ENCODE peak calls at places on chromosomes 13 and 19, in ten cellular contexts. One of them, this sample, is unnamed.

GRCh38 chr13:35898041-35898440 is 233.1 kb downstream of the DCLK1 start:
- DNase-seq in heart right ventricle: no peak
- DNase-seq in fibroblast of lung: no peak
- DNase-seq in fibroblast of villous mesenchyme: no peak
- DNase-seq in mucosa of descending colon: no peak
- DNase-seq in MM.1S: no peak
- DNase-seq in epithelial cell of esophagus: no peak
- DNase-seq in AG04449: no peak
- DNase-seq in AG10803: no peak
- DNase-seq in psoas muscle: no peak
- DNase-seq in this sample: no peak

GRCh38 chr19:35592226-35592625 is 6.3 kb downstream of the PMIS2 start:
- DNase-seq in heart right ventricle: no peak
- DNase-seq in fibroblast of lung: peak
- DNase-seq in fibroblast of villous mesenchyme: peak
- DNase-seq in mucosa of descending colon: no peak
- DNase-seq in MM.1S: no peak
- DNase-seq in epithelial cell of esophagus: peak
- DNase-seq in AG04449: no peak
- DNase-seq in AG10803: peak
- DNase-seq in psoas muscle: no peak
- DNase-seq in this sample: peak

GRCh38 chr13:49731766-49732165 is 40.5 kb upstream of the EBPL start:
- DNase-seq in heart right ventricle: no peak
- DNase-seq in fibroblast of lung: peak
- DNase-seq in fibroblast of villous mesenchyme: peak
- DNase-seq in mucosa of descending colon: no peak
- DNase-seq in MM.1S: no peak
- DNase-seq in epithelial cell of esophagus: peak
- DNase-seq in AG04449: peak
- DNase-seq in AG10803: peak
- DNase-seq in psoas muscle: no peak
- DNase-seq in this sample: peak

GRCh38 chr19:4375620-4376228 is 24.6 kb downstream of the SH3GL1 start:
- DNase-seq in heart right ventricle: no peak
- DNase-seq in fibroblast of lung: peak
- DNase-seq in fibroblast of villous mesenchyme: peak
- DNase-seq in mucosa of descending colon: no peak
- DNase-seq in MM.1S: no peak
- DNase-seq in epithelial cell of esophagus: no peak
- DNase-seq in AG04449: no peak
- DNase-seq in AG10803: peak
- DNase-seq in psoas muscle: no peak
- DNase-seq in this sample: peak

GRCh38 chr13:33403807-33404362 is 118.3 kb upstream of the STARD13 start:
- DNase-seq in heart right ventricle: no peak
- DNase-seq in fibroblast of lung: no peak
- DNase-seq in fibroblast of villous mesenchyme: peak
- DNase-seq in mucosa of descending colon: no peak
- DNase-seq in MM.1S: no peak
- DNase-seq in epithelial cell of esophagus: no peak
- DNase-seq in AG04449: no peak
- DNase-seq in AG10803: no peak
- DNase-seq in psoas muscle: no peak
- DNase-seq in this sample: no peak

GRCh38 chr13:95624020-95624419 is 20.5 kb downstream of the DZIP1 start:
- DNase-seq in heart right ventricle: no peak
- DNase-seq in fibroblast of lung: peak
- DNase-seq in fibroblast of villous mesenchyme: peak
- DNase-seq in mucosa of descending colon: no peak
- DNase-seq in MM.1S: peak
- DNase-seq in epithelial cell of esophagus: peak
- DNase-seq in AG04449: no peak
- DNase-seq in AG10803: peak
- DNase-seq in psoas muscle: no peak
- DNase-seq in this sample: peak

GRCh38 chr19:35853038-35853756 is 893 bp upstream of the NPHS1 start:
- DNase-seq in heart right ventricle: no peak
- DNase-seq in fibroblast of lung: no peak
- DNase-seq in fibroblast of villous mesenchyme: no peak
- DNase-seq in mucosa of descending colon: no peak
- DNase-seq in MM.1S: no peak
- DNase-seq in epithelial cell of esophagus: no peak
- DNase-seq in AG04449: no peak
- DNase-seq in AG10803: no peak
- DNase-seq in psoas muscle: no peak
- DNase-seq in this sample: no peak

GRCh38 chr13:91381371-91381770 is 17.1 kb upstream of the GPC5 start:
- DNase-seq in heart right ventricle: no peak
- DNase-seq in fibroblast of lung: peak
- DNase-seq in fibroblast of villous mesenchyme: peak
- DNase-seq in mucosa of descending colon: no peak
- DNase-seq in MM.1S: peak
- DNase-seq in epithelial cell of esophagus: peak
- DNase-seq in AG04449: no peak
- DNase-seq in AG10803: peak
- DNase-seq in psoas muscle: no peak
- DNase-seq in this sample: peak

GRCh38 chr19:53646144-53646543 is 14.3 kb downstream of the DPRX start:
- DNase-seq in heart right ventricle: no peak
- DNase-seq in fibroblast of lung: no peak
- DNase-seq in fibroblast of villous mesenchyme: peak
- DNase-seq in mucosa of descending colon: no peak
- DNase-seq in MM.1S: no peak
- DNase-seq in epithelial cell of esophagus: no peak
- DNase-seq in AG04449: no peak
- DNase-seq in AG10803: no peak
- DNase-seq in psoas muscle: no peak
- DNase-seq in this sample: no peak

GRCh38 chr13:98293103-98293502 is 116.0 kb upstream of the RNF113B start:
- DNase-seq in heart right ventricle: no peak
- DNase-seq in fibroblast of lung: no peak
- DNase-seq in fibroblast of villous mesenchyme: no peak
- DNase-seq in mucosa of descending colon: no peak
- DNase-seq in MM.1S: no peak
- DNase-seq in epithelial cell of esophagus: no peak
- DNase-seq in AG04449: no peak
- DNase-seq in AG10803: no peak
- DNase-seq in psoas muscle: no peak
- DNase-seq in this sample: no peak

DNA sequence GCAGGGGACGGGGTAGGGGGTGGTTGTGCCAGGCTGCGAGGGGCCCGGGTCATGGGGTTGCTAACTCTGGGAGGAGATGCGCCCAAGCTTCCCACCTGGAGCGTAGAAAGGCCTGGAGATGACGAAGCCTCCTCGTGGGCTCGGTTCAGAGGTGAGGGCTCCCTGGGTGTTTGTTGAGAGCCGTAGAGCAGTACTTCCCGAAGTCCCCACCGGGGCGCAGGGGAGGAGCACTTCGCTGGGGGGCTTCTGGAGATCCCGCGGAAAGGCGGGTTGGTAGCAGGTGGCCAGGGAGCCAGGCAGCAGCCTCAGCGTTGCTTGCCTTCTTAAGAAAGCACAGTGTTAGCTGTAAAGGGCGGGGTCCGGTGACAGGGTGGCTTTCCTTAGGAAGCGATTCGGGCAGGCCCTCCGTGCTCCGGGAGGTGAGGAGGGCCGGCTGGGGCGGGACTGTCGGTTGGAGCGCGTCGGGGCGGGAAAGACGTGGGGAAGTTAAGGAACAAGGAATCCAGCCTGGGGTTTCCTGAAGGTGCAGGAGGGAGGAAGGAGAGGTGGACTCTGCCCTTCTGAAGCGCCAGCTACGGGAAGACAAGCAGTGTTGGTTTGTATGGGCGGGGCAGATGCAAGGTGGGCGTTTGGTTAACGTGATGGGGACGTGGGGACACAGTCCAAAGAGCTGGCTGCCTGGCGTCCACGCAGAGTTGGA is 3.3 kb downstream of the VSTM2B start:
- DNase-seq in heart right ventricle: no peak
- DNase-seq in fibroblast of lung: no peak
- DNase-seq in fibroblast of villous mesenchyme: no peak
- DNase-seq in mucosa of descending colon: no peak
- DNase-seq in MM.1S: no peak
- DNase-seq in epithelial cell of esophagus: no peak
- DNase-seq in AG04449: no peak
- DNase-seq in AG10803: no peak
- DNase-seq in psoas muscle: peak
- DNase-seq in this sample: no peak
- H3K4me3 ChIP-seq in heart right ventricle: no peak
- H3K4me3 ChIP-seq in fibroblast of lung: no peak
- H3K4me3 ChIP-seq in fibroblast of villous mesenchyme: no peak
- H3K4me3 ChIP-seq in mucosa of descending colon: no peak
- H3K4me3 ChIP-seq in MM.1S: no peak
- H3K4me3 ChIP-seq in epithelial cell of esophagus: no peak
- H3K4me3 ChIP-seq in AG04449: no peak
- H3K4me3 ChIP-seq in AG10803: no peak
- H3K4me3 ChIP-seq in psoas muscle: peak
- H3K4me3 ChIP-seq in this sample: no peak

GRCh38 chr19:31553112-31553843 is 204.0 kb upstream of the TSHZ3 start:
- DNase-seq in heart right ventricle: no peak
- DNase-seq in fibroblast of lung: no peak
- DNase-seq in fibroblast of villous mesenchyme: no peak
- DNase-seq in mucosa of descending colon: no peak
- DNase-seq in MM.1S: no peak
- DNase-seq in epithelial cell of esophagus: peak
- DNase-seq in AG04449: no peak
- DNase-seq in AG10803: no peak
- DNase-seq in psoas muscle: no peak
- DNase-seq in this sample: no peak

GRCh38 chr19:31545766-31546165 is 196.5 kb upstream of the TSHZ3 start:
- DNase-seq in heart right ventricle: no peak
- DNase-seq in fibroblast of lung: no peak
- DNase-seq in fibroblast of villous mesenchyme: no peak
- DNase-seq in mucosa of descending colon: no peak
- DNase-seq in MM.1S: no peak
- DNase-seq in epithelial cell of esophagus: no peak
- DNase-seq in AG04449: no peak
- DNase-seq in AG10803: no peak
- DNase-seq in psoas muscle: no peak
- DNase-seq in this sample: no peak

GRCh38 chr19:31553844-31554215 is 204.6 kb upstream of the TSHZ3 start:
- DNase-seq in heart right ventricle: no peak
- DNase-seq in fibroblast of lung: no peak
- DNase-seq in fibroblast of villous mesenchyme: peak
- DNase-seq in mucosa of descending colon: peak
- DNase-seq in MM.1S: no peak
- DNase-seq in epithelial cell of esophagus: no peak
- DNase-seq in AG04449: no peak
- DNase-seq in AG10803: no peak
- DNase-seq in psoas muscle: no peak
- DNase-seq in this sample: no peak

GRCh38 chr19:31546561-31546960 is 197.3 kb upstream of the TSHZ3 start:
- DNase-seq in heart right ventricle: no peak
- DNase-seq in fibroblast of lung: no peak
- DNase-seq in fibroblast of villous mesenchyme: no peak
- DNase-seq in mucosa of descending colon: no peak
- DNase-seq in MM.1S: no peak
- DNase-seq in epithelial cell of esophagus: no peak
- DNase-seq in AG04449: no peak
- DNase-seq in AG10803: no peak
- DNase-seq in psoas muscle: no peak
- DNase-seq in this sample: no peak

GRCh38 chr19:31548941-31549340 is 199.7 kb upstream of the TSHZ3 start:
- DNase-seq in heart right ventricle: peak
- DNase-seq in fibroblast of lung: peak
- DNase-seq in fibroblast of villous mesenchyme: peak
- DNase-seq in mucosa of descending colon: peak
- DNase-seq in MM.1S: no peak
- DNase-seq in epithelial cell of esophagus: peak
- DNase-seq in AG04449: no peak
- DNase-seq in AG10803: peak
- DNase-seq in psoas muscle: no peak
- DNase-seq in this sample: peak
- TF ChIP-seq CTCF in heart right ventricle: peak
- TF ChIP-seq CTCF in fibroblast of lung: peak
- TF ChIP-seq CTCF in fibroblast of villous mesenchyme: peak
- TF ChIP-seq CTCF in mucosa of descending colon: no peak
- TF ChIP-seq CTCF in MM.1S: no peak
- TF ChIP-seq CTCF in epithelial cell of esophagus: no peak
- TF ChIP-seq CTCF in AG04449: peak
- TF ChIP-seq CTCF in AG10803: peak
- TF ChIP-seq CTCF in psoas muscle: peak
- TF ChIP-seq CTCF in this sample: peak

GRCh38 chr19:6820237-6820636 is 47.7 kb downstream of the VAV1 start:
- DNase-seq in heart right ventricle: no peak
- DNase-seq in fibroblast of lung: no peak
- DNase-seq in fibroblast of villous mesenchyme: no peak
- DNase-seq in mucosa of descending colon: no peak
- DNase-seq in MM.1S: no peak
- DNase-seq in epithelial cell of esophagus: no peak
- DNase-seq in AG04449: no peak
- DNase-seq in AG10803: no peak
- DNase-seq in psoas muscle: no peak
- DNase-seq in this sample: no peak
- H3K4me3 ChIP-seq in heart right ventricle: no peak
- H3K4me3 ChIP-seq in fibroblast of lung: no peak
- H3K4me3 ChIP-seq in fibroblast of villous mesenchyme: no peak
- H3K4me3 ChIP-seq in mucosa of descending colon: no peak
- H3K4me3 ChIP-seq in MM.1S: no peak
- H3K4me3 ChIP-seq in epithelial cell of esophagus: no peak
- H3K4me3 ChIP-seq in AG04449: no peak
- H3K4me3 ChIP-seq in AG10803: no peak
- H3K4me3 ChIP-seq in psoas muscle: no peak
- H3K4me3 ChIP-seq in this sample: no peak

GRCh38 chr19:47608908-47609879 is at the start of gene BICRA:
- DNase-seq in heart right ventricle: peak
- DNase-seq in fibroblast of lung: peak
- DNase-seq in fibroblast of villous mesenchyme: peak
- DNase-seq in mucosa of descending colon: peak
- DNase-seq in MM.1S: peak
- DNase-seq in epithelial cell of esophagus: peak
- DNase-seq in AG04449: no peak
- DNase-seq in AG10803: peak
- DNase-seq in psoas muscle: peak
- DNase-seq in this sample: peak

GRCh38 chr19:47609885-47610545 is 1.1 kb downstream of the BICRA start:
- DNase-seq in heart right ventricle: peak
- DNase-seq in fibroblast of lung: peak
- DNase-seq in fibroblast of villous mesenchyme: peak
- DNase-seq in mucosa of descending colon: peak
- DNase-seq in MM.1S: peak
- DNase-seq in epithelial cell of esophagus: peak
- DNase-seq in AG04449: no peak
- DNase-seq in AG10803: peak
- DNase-seq in psoas muscle: peak
- DNase-seq in this sample: peak

GRCh38 chr19:47607564-47608073 is 1.3 kb upstream of the BICRA start:
- DNase-seq in heart right ventricle: no peak
- DNase-seq in fibroblast of lung: no peak
- DNase-seq in fibroblast of villous mesenchyme: no peak
- DNase-seq in mucosa of descending colon: no peak
- DNase-seq in MM.1S: no peak
- DNase-seq in epithelial cell of esophagus: no peak
- DNase-seq in AG04449: no peak
- DNase-seq in AG10803: no peak
- DNase-seq in psoas muscle: no peak
- DNase-seq in this sample: no peak

GRCh38 chr19:47610546-47610894 is 1.6 kb downstream of the BICRA start:
- DNase-seq in heart right ventricle: no peak
- DNase-seq in fibroblast of lung: no peak
- DNase-seq in fibroblast of villous mesenchyme: no peak
- DNase-seq in mucosa of descending colon: no peak
- DNase-seq in MM.1S: no peak
- DNase-seq in epithelial cell of esophagus: no peak
- DNase-seq in AG04449: no peak
- DNase-seq in AG10803: no peak
- DNase-seq in psoas muscle: no peak
- DNase-seq in this sample: no peak

GRCh38 chr19:47608074-47608907 is 643 bp upstream of the BICRA start:
- DNase-seq in heart right ventricle: peak
- DNase-seq in fibroblast of lung: peak
- DNase-seq in fibroblast of villous mesenchyme: peak
- DNase-seq in mucosa of descending colon: peak
- DNase-seq in MM.1S: peak
- DNase-seq in epithelial cell of esophagus: peak
- DNase-seq in AG04449: no peak
- DNase-seq in AG10803: peak
- DNase-seq in psoas muscle: peak
- DNase-seq in this sample: peak
- TF ChIP-seq CTCF in heart right ventricle: peak
- TF ChIP-seq CTCF in fibroblast of lung: peak
- TF ChIP-seq CTCF in fibroblast of villous mesenchyme: peak
- TF ChIP-seq CTCF in mucosa of descending colon: no peak
- TF ChIP-seq CTCF in MM.1S: peak
- TF ChIP-seq CTCF in epithelial cell of esophagus: peak
- TF ChIP-seq CTCF in AG04449: peak
- TF ChIP-seq CTCF in AG10803: peak
- TF ChIP-seq CTCF in psoas muscle: peak
- TF ChIP-seq CTCF in this sample: peak

This sample was measured in choroid plexus epithelial cell.